ENCODE peak calls at places on chromosome X, in seven cellular contexts. G, D, O, E, S, L and I are unnamed samples.

GRCh38 chrX:129791961-129792570 is 12.3 kb downstream of the SASH3 start:
- DNase-seq in E (no peak), S (no peak), D (peak), G (no peak), L (no peak), O (no peak), I (no peak)

GRCh38 chrX:100649550-100650356 is 5.8 kb downstream of the SRPX2 start:
- DNase-seq in S (no peak), D (peak), G (peak), O (peak), E (peak), L (peak), I (no peak)

GRCh38 chrX:17869580-17869979 is 8.5 kb upstream of the RAI2 start:
- DNase-seq in L (no peak), E (no peak), S (no peak), G (no peak), O (no peak), D (no peak), I (no peak)

GRCh38 chrX:24760601-24761000 is 66.9 kb downstream of the POLA1 start:
- DNase-seq in L (no peak), G (no peak), O (no peak), E (no peak), S (no peak), D (no peak), I (no peak)

GRCh38 chrX:115560211-115560977 is 580 bp upstream of the PLS3 start:
- DNase-seq in D (no peak), G (peak), E (no peak), S (no peak), L (peak), O (no peak), I (no peak)

GRCh38 chrX:136646602-136647239 is 1.2 kb upstream of the CD40LG start:
- DNase-seq in S (no peak), G (no peak), D (no peak), L (no peak), O (no peak), E (no peak), I (no peak)

GRCh38 chrX:132216283-132216682 is 3.0 kb downstream of the RAP2C start:
- DNase-seq in O (no peak), G (no peak), L (no peak), E (no peak), S (no peak), D (no peak), I (no peak)

GRCh38 chrX:150148749-150149672 is 210.7 kb upstream of the EOLA2 start:
- DNase-seq in E (no peak), D (no peak), L (no peak), G (no peak), S (no peak), O (no peak), I (no peak)

GRCh38 chrX:29661290-29661689 is 554.1 kb upstream of the MAGEB2 start:
- DNase-seq in G (no peak), S (no peak), O (no peak), D (no peak), L (peak), E (no peak), I (no peak)

GRCh38 chrX:41452972-41453371 is 5.8 kb downstream of the NYX start:
- DNase-seq in E (no peak), G (no peak), O (no peak), S (no peak), D (no peak), L (no peak), I (no peak)

GRCh38 chrX:68511255-68511654 is 12.4 kb downstream of the YIPF6 start:
- DNase-seq in G (no peak), O (peak), E (no peak), L (peak), D (no peak), S (no peak), I (peak)

GRCh38 chrX:2351321-2351720 is 149.5 kb downstream of the DHRSX start:
- DNase-seq in G (no peak), E (no peak), L (peak), O (no peak), D (no peak), S (no peak), I (no peak)

GRCh38 chrX:101291204-101291603 is at the start of gene TAF7L:
- DNase-seq in O (no peak), G (no peak), L (peak), S (no peak), D (no peak), E (no peak), I (no peak)

GRCh38 chrX:47502591-47503222 is 19.7 kb upstream of the ZNF41 start:
- DNase-seq in L (no peak), O (no peak), D (no peak), S (no peak), G (no peak), E (no peak), I (no peak)

GRCh38 chrX:7132335-7133035 is 15.0 kb upstream of the STS start:
- DNase-seq in E (peak), L (peak), D (no peak), G (peak), O (peak), S (peak), I (peak)

GRCh38 chrX:54074826-54075225 is 30.6 kb upstream of the PHF8 start:
- DNase-seq in O (no peak), E (no peak), G (no peak), D (no peak), S (no peak), L (no peak), I (no peak)

GRCh38 chrX:13965531-13965930 is 64.2 kb downstream of the GEMIN8 start:
- DNase-seq in L (no peak), E (no peak), G (no peak), D (no peak), S (no peak), O (no peak), I (no peak)

GRCh38 chrX:69562904-69563568 is 52.9 kb upstream of the EDA start:
- DNase-seq in D (no peak), G (no peak), L (no peak), S (no peak), O (no peak), E (no peak), I (no peak)

GRCh38 chrX:20263474-20263873 is 3.2 kb downstream of the RPS6KA3 start:
- DNase-seq in D (no peak), E (no peak), S (no peak), O (no peak), L (peak), G (no peak), I (peak)

GRCh38 chrX:6735235-6735634 is 200.3 kb upstream of the VCX3A start:
- DNase-seq in E (no peak), O (no peak), G (no peak), S (no peak), L (no peak), D (no peak), I (no peak)

GRCh38 chrX:15143050-15143824 is 126.6 kb downstream of the ASB9 start:
- DNase-seq in G (peak), D (no peak), S (peak), E (peak), O (peak), L (peak), I (peak)

GRCh38 chrX:147899715-147900114 is 12.0 kb upstream of the FMR1 start:
- DNase-seq in G (no peak), D (no peak), S (no peak), E (no peak), L (no peak), O (no peak), I (no peak)

GRCh38 chrX:26783512-26784225 is 567.7 kb downstream of the MAGEB5 start:
- DNase-seq in E (no peak), O (no peak), G (no peak), L (peak), D (no peak), S (peak), I (peak)

GRCh38 chrX:83508006-83508405 is at the start of gene POU3F4:
- DNase-seq in S (no peak), E (no peak), G (no peak), L (no peak), O (no peak), D (peak), I (peak)

GRCh38 chrX:53312946-53313745 is 31.8 kb upstream of the IQSEC2 start:
- DNase-seq in E (no peak), O (peak), L (peak), G (peak), D (peak), S (peak), I (peak)

GRCh38 chrX:56248492-56248891 is 16.3 kb downstream of the KLF8 start:
- DNase-seq in S (peak), O (peak), L (peak), G (peak), D (peak), E (peak), I (peak)

GRCh38 chrX:149962859-149963757 is 24.8 kb upstream of the EOLA2 start:
- DNase-seq in O (peak), E (peak), D (no peak), G (peak), L (peak), S (peak), I (peak)

GRCh38 chrX:133290076-133290475 is 71.9 kb upstream of the TFDP3 start:
- DNase-seq in E (no peak), G (no peak), S (no peak), L (no peak), D (no peak), O (no peak), I (no peak)

GRCh38 chrX:22699591-22700091 is 300.1 kb upstream of the DDX53 start:
- DNase-seq in D (no peak), S (no peak), E (no peak), O (no peak), G (no peak), L (peak), I (no peak)

GRCh38 chrX:154370300-154370881 is 4.0 kb downstream of the FLNA start:
- DNase-seq in S (no peak), O (no peak), L (peak), G (no peak), D (no peak), E (no peak), I (peak)

GRCh38 chrX:154371771-154372300 is 2.6 kb downstream of the FLNA start:
- DNase-seq in D (no peak), L (no peak), E (no peak), S (no peak), G (no peak), O (no peak), I (no peak)

GRCh38 chrX:154369453-154370299 is 4.8 kb downstream of the FLNA start:
- DNase-seq in O (peak), D (peak), S (no peak), L (peak), G (peak), E (peak), I (peak)

GRCh38 chrX:154372612-154373022 is 1.8 kb downstream of the FLNA start:
- DNase-seq in L (no peak), E (no peak), D (no peak), G (no peak), S (no peak), O (no peak), I (no peak)

DNA sequence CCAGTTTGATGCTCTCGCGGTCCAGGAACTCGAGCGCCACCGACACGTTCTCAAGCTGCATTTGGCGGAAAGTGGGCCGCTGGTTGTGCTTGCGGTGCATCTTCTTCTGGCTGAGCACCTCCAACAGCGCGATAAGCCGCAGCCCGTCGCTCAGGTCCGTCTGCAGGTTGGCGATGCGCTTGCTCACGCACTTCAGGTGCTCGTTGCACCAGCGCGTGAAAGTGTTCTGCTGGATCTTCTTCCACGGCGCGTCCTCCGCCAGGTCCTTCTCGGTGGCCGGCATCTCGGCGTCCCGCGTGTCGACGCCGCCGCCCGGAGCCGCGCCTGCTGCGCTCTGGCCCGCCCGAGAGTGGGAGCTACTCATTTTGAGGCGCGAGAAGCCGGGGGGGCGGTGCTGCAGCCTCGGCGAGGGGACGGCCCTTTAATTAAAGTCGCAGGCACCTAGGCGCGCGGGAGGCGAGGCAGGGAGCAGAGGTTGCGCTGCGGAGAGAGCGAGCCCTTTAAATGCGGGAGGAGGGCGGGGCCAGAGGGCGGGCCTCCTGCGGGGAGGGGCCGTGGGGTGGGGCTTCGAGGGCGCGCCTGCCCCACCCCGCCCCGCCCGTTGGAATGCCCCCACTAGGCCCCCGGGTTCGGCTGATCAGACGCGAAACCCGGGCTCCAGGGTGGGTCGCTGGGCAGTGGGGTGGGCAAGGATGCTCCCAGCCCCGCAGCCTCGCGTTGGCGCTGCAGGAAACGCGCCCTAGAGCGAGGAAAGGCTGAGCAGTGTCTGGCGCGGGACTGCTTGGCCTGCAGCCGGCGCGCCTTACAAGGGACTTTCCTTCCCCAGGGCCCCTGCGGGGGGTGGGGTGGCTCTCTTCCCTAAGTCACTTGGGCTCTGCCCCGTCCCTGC is 3.3 kb downstream of the FLNA start:
- DNase-seq in G (peak), O (peak), D (peak), E (peak), L (peak), S (peak), I (peak)
- TF ChIP-seq POLR2A in G (peak), O (peak), D (peak), E (peak), L (peak), S (peak), I (peak)

GRCh38 chrX:154534526-154535322 is 11.9 kb downstream of the G6PD start:
- DNase-seq in E (peak), L (peak), O (peak), S (peak), D (peak), G (peak), I (peak)
- TF ChIP-seq POLR2A in E (no peak), L (no peak), O (no peak), S (no peak), D (no peak), G (no peak), I (no peak)

GRCh38 chrX:10016516-10017132 is 49.5 kb downstream of the CLDN34 start:
- DNase-seq in G (no peak), L (peak), S (no peak), O (no peak), D (peak), E (no peak), I (no peak)

GRCh38 chrX:10011991-10012390 is 44.8 kb downstream of the CLDN34 start:
- DNase-seq in S (no peak), L (peak), G (no peak), O (no peak), D (peak), E (no peak), I (no peak)

GRCh38 chrX:10015711-10016515 is 48.8 kb downstream of the CLDN34 start:
- DNase-seq in G (peak), E (peak), L (peak), D (peak), S (no peak), O (no peak), I (peak)

GRCh38 chrX:10012776-10013175 is 45.6 kb downstream of the CLDN34 start:
- DNase-seq in S (no peak), G (no peak), D (peak), O (no peak), L (no peak), E (no peak), I (no peak)

GRCh38 chrX:10014462-10015373 is 47.6 kb downstream of the CLDN34 start:
- DNase-seq in O (peak), D (peak), S (peak), G (peak), L (peak), E (peak), I (peak)
- TF ChIP-seq POLR2A in O (peak), D (no peak), S (no peak), G (peak), L (no peak), E (no peak), I (peak)

GRCh38 chrX:11352296-11352741 is 59.1 kb downstream of the AMELX start:
- DNase-seq in E (no peak), G (no peak), O (no peak), S (no peak), D (no peak), L (no peak), I (no peak)

GRCh38 chrX:11349020-11349419 is 55.8 kb downstream of the AMELX start:
- DNase-seq in O (no peak), E (no peak), S (no peak), L (no peak), D (no peak), G (no peak), I (no peak)

GRCh38 chrX:11355259-11355909 is 62.2 kb downstream of the AMELX start:
- DNase-seq in S (no peak), D (no peak), G (no peak), L (no peak), E (no peak), O (no peak), I (no peak)

GRCh38 chrX:11349661-11350337 is 56.6 kb downstream of the AMELX start:
- DNase-seq in D (no peak), S (no peak), O (no peak), E (no peak), L (no peak), G (no peak), I (no peak)

GRCh38 chrX:11351375-11352295 is 58.4 kb downstream of the AMELX start:
- DNase-seq in O (peak), S (peak), E (peak), D (peak), G (no peak), L (no peak), I (peak)
- TF ChIP-seq POLR2A in O (no peak), S (no peak), E (no peak), D (no peak), G (no peak), L (no peak), I (peak)

DNA sequence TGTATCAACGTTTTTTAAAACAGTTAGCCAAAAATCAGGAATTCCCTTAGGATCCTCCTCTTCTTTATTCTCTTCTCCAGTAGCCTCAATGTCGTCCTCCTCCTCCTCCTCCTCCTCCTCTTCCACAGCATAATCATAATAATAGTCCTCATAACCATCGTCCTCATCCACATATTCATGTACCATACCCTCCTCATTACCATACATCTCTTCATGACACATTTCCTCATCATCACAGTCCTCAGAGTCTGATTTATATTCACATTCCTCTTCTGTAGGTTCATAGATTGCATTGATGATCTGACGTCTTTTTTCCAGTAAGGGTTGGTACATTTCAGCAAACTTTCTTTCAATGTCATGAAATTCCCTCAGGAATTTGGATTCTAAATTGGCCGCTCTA is 917 bp downstream of the NAP1L2 start:
- DNase-seq in O (no peak), S (no peak), E (no peak), D (no peak), G (no peak), L (no peak), I (no peak)
- TF ChIP-seq POLR2A in O (no peak), S (no peak), E (no peak), D (no peak), G (no peak), L (no peak), I (no peak)

GRCh38 chrX:317424-318067 is 1.1 kb downstream of the GTPBP6 start:
- DNase-seq in L (no peak), G (no peak), O (no peak), E (no peak), S (no peak), D (no peak), I (no peak)

GRCh38 chrX:319579-320125 is 1.1 kb upstream of the GTPBP6 start:
- DNase-seq in D (no peak), E (peak), G (peak), O (peak), S (no peak), L (no peak), I (no peak)

GRCh38 chrX:316351-317325 is 2.0 kb downstream of the GTPBP6 start:
- DNase-seq in S (no peak), G (peak), O (peak), D (peak), L (no peak), E (peak), I (no peak)

GRCh38 chrX:318739-319578 is at the start of gene GTPBP6:
- DNase-seq in G (peak), O (peak), D (peak), L (peak), S (peak), E (peak), I (peak)

GRCh38 chrX:318068-318738 is 393 bp downstream of the GTPBP6 start:
- DNase-seq in E (peak), D (peak), O (peak), S (peak), L (peak), G (peak), I (peak)
- TF ChIP-seq POLR2A in E (no peak), D (peak), O (peak), S (no peak), L (no peak), G (peak), I (peak)

DNA sequence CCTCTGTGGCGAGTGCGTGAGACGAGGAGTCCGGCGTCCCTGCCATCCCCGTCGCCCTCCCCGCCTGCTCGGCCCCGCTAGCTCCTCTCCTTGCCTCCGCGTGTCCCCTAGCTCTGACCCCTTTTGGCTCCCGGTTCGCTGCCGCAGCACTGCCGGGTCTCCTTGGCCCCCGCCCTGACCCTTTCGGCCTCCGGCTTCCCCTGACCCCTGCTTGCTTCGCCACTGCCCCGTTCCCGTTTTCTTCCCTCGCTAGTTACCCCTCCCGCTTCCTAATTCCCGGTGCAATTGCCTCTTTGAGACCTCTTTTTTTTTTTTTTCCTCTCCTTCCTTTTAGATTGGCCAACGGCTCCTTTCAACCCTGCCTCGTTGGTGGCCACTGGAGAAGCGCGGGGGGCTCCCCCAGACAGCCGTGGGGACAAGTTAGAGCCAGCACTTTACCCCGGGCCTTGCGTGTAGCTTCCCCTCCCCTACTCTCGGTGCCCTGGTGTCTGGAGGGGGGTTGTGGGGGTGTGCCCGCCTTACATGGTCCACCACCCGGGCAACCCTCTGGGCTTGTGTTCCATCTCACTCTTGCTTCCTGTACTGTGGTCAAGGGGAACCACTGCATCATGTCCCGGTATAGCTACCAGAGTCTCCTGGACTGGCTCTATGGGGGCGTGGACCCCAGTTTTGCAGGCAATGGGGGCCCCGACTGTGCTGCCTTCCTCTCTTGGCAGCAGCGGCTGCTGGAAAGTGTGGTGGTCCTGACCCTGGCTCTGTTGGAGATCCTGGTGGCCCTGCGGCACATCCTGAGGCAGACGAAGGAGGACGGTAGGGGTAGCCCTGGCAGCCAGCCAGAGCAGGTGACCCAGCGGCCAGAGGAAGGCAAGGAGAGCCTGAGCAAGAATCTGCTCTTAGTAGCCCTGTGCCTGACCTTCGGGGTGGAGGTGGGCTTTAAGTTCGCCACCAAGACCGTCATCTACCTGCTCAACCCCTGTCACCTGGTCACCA is 548 bp downstream of the TMEM164 start:
- DNase-seq in O (peak), E (peak), S (peak), L (no peak), G (peak), D (peak), I (peak)
- TF ChIP-seq POLR2A in O (peak), E (no peak), S (no peak), L (no peak), G (no peak), D (no peak), I (no peak)

GRCh38 chrX:323721-324628 is 5.4 kb upstream of the GTPBP6 start:
- DNase-seq in D (peak), S (peak), L (no peak), G (peak), E (peak), O (peak), I (peak)
- TF ChIP-seq POLR2A in D (no peak), S (no peak), L (no peak), G (no peak), E (no peak), O (no peak), I (no peak)